ENCODE peak calls at places on chromosomes 3 and 15, in five cellular contexts. One of them, this sample, is unnamed.

GRCh38 chr15:29789871-29790270 is 32.4 kb downstream of the TJP1 start:
- DNase-seq in kidney glomerular epithelial cell: no peak
- DNase-seq in endothelial cell: no peak
- DNase-seq in HEK293T: no peak
- DNase-seq in MV-4-11: no peak
- DNase-seq in this sample: no peak

GRCh38 chr15:91975241-91975978 is 121.9 kb downstream of the SLCO3A1 start:
- DNase-seq in HEK293T: no peak
- DNase-seq in kidney glomerular epithelial cell: no peak
- DNase-seq in endothelial cell: no peak
- DNase-seq in MV-4-11: peak
- DNase-seq in this sample: no peak

GRCh38 chr3:31622636-31623288 is 90.0 kb downstream of the STT3B start:
- DNase-seq in HEK293T: no peak
- DNase-seq in MV-4-11: no peak
- DNase-seq in kidney glomerular epithelial cell: no peak
- DNase-seq in endothelial cell: no peak
- DNase-seq in this sample: no peak

GRCh38 chr15:93467327-93467726 is 378.3 kb upstream of the RGMA start:
- DNase-seq in endothelial cell: no peak
- DNase-seq in HEK293T: no peak
- DNase-seq in MV-4-11: no peak
- DNase-seq in kidney glomerular epithelial cell: peak
- DNase-seq in this sample: no peak

GRCh38 chr3:15804553-15805095 is 6.8 kb upstream of the ANKRD28 start:
- DNase-seq in kidney glomerular epithelial cell: no peak
- DNase-seq in endothelial cell: no peak
- DNase-seq in MV-4-11: no peak
- DNase-seq in HEK293T: no peak
- DNase-seq in this sample: no peak

GRCh38 chr15:72342385-72342784 is 22.4 kb upstream of the CELF6 start:
- DNase-seq in HEK293T: peak
- DNase-seq in kidney glomerular epithelial cell: peak
- DNase-seq in MV-4-11: peak
- DNase-seq in endothelial cell: peak
- DNase-seq in this sample: no peak

GRCh38 chr3:151011427-151011826 is 38.9 kb upstream of the CLRN1 start:
- DNase-seq in MV-4-11: no peak
- DNase-seq in endothelial cell: no peak
- DNase-seq in kidney glomerular epithelial cell: no peak
- DNase-seq in HEK293T: no peak
- DNase-seq in this sample: no peak

GRCh38 chr3:127043041-127043641 is 60.2 kb downstream of the PLXNA1 start:
- DNase-seq in kidney glomerular epithelial cell: peak
- DNase-seq in endothelial cell: no peak
- DNase-seq in MV-4-11: no peak
- DNase-seq in HEK293T: no peak
- DNase-seq in this sample: no peak

GRCh38 chr15:66840615-66841014 is 138.6 kb downstream of the SMAD6 start:
- DNase-seq in MV-4-11: peak
- DNase-seq in kidney glomerular epithelial cell: no peak
- DNase-seq in endothelial cell: no peak
- DNase-seq in HEK293T: no peak
- DNase-seq in this sample: peak

GRCh38 chr15:39580630-39581500 is at the start of gene THBS1:
- DNase-seq in MV-4-11: no peak
- DNase-seq in endothelial cell: peak
- DNase-seq in HEK293T: peak
- DNase-seq in kidney glomerular epithelial cell: peak
- DNase-seq in this sample: no peak

GRCh38 chr3:105278688-105279087 is 88.0 kb upstream of the ALCAM start:
- DNase-seq in endothelial cell: no peak
- DNase-seq in HEK293T: no peak
- DNase-seq in MV-4-11: peak
- DNase-seq in kidney glomerular epithelial cell: no peak
- DNase-seq in this sample: no peak

GRCh38 chr3:112967828-112968227 is 7.1 kb downstream of the CD200R1 start:
- DNase-seq in endothelial cell: no peak
- DNase-seq in MV-4-11: peak
- DNase-seq in HEK293T: no peak
- DNase-seq in kidney glomerular epithelial cell: no peak
- DNase-seq in this sample: no peak

GRCh38 chr15:77335298-77335697 is 84.6 kb downstream of the PEAK1 start:
- DNase-seq in endothelial cell: no peak
- DNase-seq in MV-4-11: no peak
- DNase-seq in kidney glomerular epithelial cell: no peak
- DNase-seq in HEK293T: no peak
- DNase-seq in this sample: no peak

GRCh38 chr3:183626877-183627594 is 8.4 kb upstream of the KLHL24 start:
- DNase-seq in endothelial cell: no peak
- DNase-seq in MV-4-11: no peak
- DNase-seq in kidney glomerular epithelial cell: no peak
- DNase-seq in HEK293T: no peak
- DNase-seq in this sample: no peak

GRCh38 chr15:45670511-45670910 is 35.7 kb downstream of the SQOR start:
- DNase-seq in kidney glomerular epithelial cell: no peak
- DNase-seq in HEK293T: no peak
- DNase-seq in MV-4-11: no peak
- DNase-seq in endothelial cell: no peak
- DNase-seq in this sample: no peak

GRCh38 chr15:91622676-91623342 is 230.7 kb upstream of the SLCO3A1 start:
- DNase-seq in HEK293T: no peak
- DNase-seq in kidney glomerular epithelial cell: no peak
- DNase-seq in MV-4-11: no peak
- DNase-seq in endothelial cell: no peak
- DNase-seq in this sample: no peak

GRCh38 chr15:48427960-48428547 is 96.8 kb downstream of the DUT start:
- DNase-seq in endothelial cell: no peak
- DNase-seq in MV-4-11: no peak
- DNase-seq in HEK293T: no peak
- DNase-seq in kidney glomerular epithelial cell: no peak
- DNase-seq in this sample: no peak

GRCh38 chr3:159828542-159828943 is 160.1 kb upstream of the IL12A start:
- DNase-seq in kidney glomerular epithelial cell: peak
- DNase-seq in MV-4-11: peak
- DNase-seq in HEK293T: peak
- DNase-seq in endothelial cell: no peak
- DNase-seq in this sample: peak